ENCODE peak calls at places on chromosomes 1 and 21, in ten cellular contexts. One of them, this sample, is unnamed.

GRCh38 chr1:26318338-26319064 is 743 bp downstream of the CD52 start:
- DNase-seq in GM19239: no peak
- DNase-seq in endodermal cell: no peak
- DNase-seq in fibroblast of mammary gland: peak
- DNase-seq in MV-4-11: peak
- DNase-seq in GM04503: no peak
- DNase-seq in GM04504: no peak
- DNase-seq in CD4-positive, alpha-beta T cell: no peak
- DNase-seq in cerebellar cortex: no peak
- DNase-seq in heart right ventricle: no peak
- DNase-seq in this sample: no peak

GRCh38 chr21:31222142-31222541 is 121.9 kb downstream of the TIAM1 start:
- DNase-seq in GM19239: no peak
- DNase-seq in endodermal cell: no peak
- DNase-seq in fibroblast of mammary gland: peak
- DNase-seq in MV-4-11: no peak
- DNase-seq in GM04503: no peak
- DNase-seq in GM04504: no peak
- DNase-seq in CD4-positive, alpha-beta T cell: no peak
- DNase-seq in cerebellar cortex: no peak
- DNase-seq in heart right ventricle: no peak
- DNase-seq in this sample: no peak

GRCh38 chr1:6796095-6796494 is 10.8 kb downstream of the CAMTA1 start:
- DNase-seq in GM19239: no peak
- DNase-seq in endodermal cell: peak
- DNase-seq in fibroblast of mammary gland: no peak
- DNase-seq in MV-4-11: no peak
- DNase-seq in GM04503: no peak
- DNase-seq in GM04504: no peak
- DNase-seq in CD4-positive, alpha-beta T cell: no peak
- DNase-seq in cerebellar cortex: no peak
- DNase-seq in heart right ventricle: no peak
- DNase-seq in this sample: no peak

GRCh38 chr1:76949503-76949902 is 82.2 kb downstream of the ST6GALNAC5 start:
- DNase-seq in GM19239: no peak
- DNase-seq in endodermal cell: no peak
- DNase-seq in fibroblast of mammary gland: peak
- DNase-seq in MV-4-11: no peak
- DNase-seq in GM04503: no peak
- DNase-seq in GM04504: peak
- DNase-seq in CD4-positive, alpha-beta T cell: no peak
- DNase-seq in cerebellar cortex: no peak
- DNase-seq in heart right ventricle: no peak
- DNase-seq in this sample: no peak

GRCh38 chr21:42155045-42155855 is 63.7 kb upstream of the ABCG1 start:
- DNase-seq in GM19239: no peak
- DNase-seq in endodermal cell: peak
- DNase-seq in fibroblast of mammary gland: no peak
- DNase-seq in MV-4-11: no peak
- DNase-seq in GM04503: no peak
- DNase-seq in GM04504: no peak
- DNase-seq in CD4-positive, alpha-beta T cell: no peak
- DNase-seq in cerebellar cortex: no peak
- DNase-seq in heart right ventricle: no peak
- DNase-seq in this sample: no peak

GRCh38 chr1:223492044-223492443 is 98.8 kb downstream of the CCDC185 start:
- DNase-seq in GM19239: no peak
- DNase-seq in endodermal cell: no peak
- DNase-seq in fibroblast of mammary gland: no peak
- DNase-seq in MV-4-11: no peak
- DNase-seq in GM04503: no peak
- DNase-seq in GM04504: no peak
- DNase-seq in CD4-positive, alpha-beta T cell: no peak
- DNase-seq in cerebellar cortex: no peak
- DNase-seq in heart right ventricle: no peak
- DNase-seq in this sample: no peak

GRCh38 chr1:41751804-41752513 is 166.8 kb downstream of the HIVEP3 start:
- DNase-seq in GM19239: no peak
- DNase-seq in endodermal cell: no peak
- DNase-seq in fibroblast of mammary gland: peak
- DNase-seq in MV-4-11: peak
- DNase-seq in GM04503: no peak
- DNase-seq in GM04504: no peak
- DNase-seq in CD4-positive, alpha-beta T cell: no peak
- DNase-seq in cerebellar cortex: no peak
- DNase-seq in heart right ventricle: no peak
- DNase-seq in this sample: no peak

GRCh38 chr1:226691257-226691656 is 47.8 kb downstream of the ITPKB start:
- DNase-seq in GM19239: no peak
- DNase-seq in endodermal cell: no peak
- DNase-seq in fibroblast of mammary gland: no peak
- DNase-seq in MV-4-11: no peak
- DNase-seq in GM04503: no peak
- DNase-seq in GM04504: no peak
- DNase-seq in CD4-positive, alpha-beta T cell: peak
- DNase-seq in cerebellar cortex: no peak
- DNase-seq in heart right ventricle: no peak
- DNase-seq in this sample: no peak

GRCh38 chr1:97243973-97244560 is 522.5 kb downstream of the PTBP2 start:
- DNase-seq in GM19239: no peak
- DNase-seq in endodermal cell: no peak
- DNase-seq in fibroblast of mammary gland: peak
- DNase-seq in MV-4-11: peak
- DNase-seq in GM04503: no peak
- DNase-seq in GM04504: no peak
- DNase-seq in CD4-positive, alpha-beta T cell: no peak
- DNase-seq in cerebellar cortex: no peak
- DNase-seq in heart right ventricle: no peak
- DNase-seq in this sample: peak

GRCh38 chr1:29450591-29450990 is 214.3 kb downstream of the PTPRU start:
- DNase-seq in GM19239: no peak
- DNase-seq in endodermal cell: no peak
- DNase-seq in fibroblast of mammary gland: no peak
- DNase-seq in MV-4-11: no peak
- DNase-seq in GM04503: no peak
- DNase-seq in GM04504: no peak
- DNase-seq in CD4-positive, alpha-beta T cell: no peak
- DNase-seq in cerebellar cortex: no peak
- DNase-seq in heart right ventricle: no peak
- DNase-seq in this sample: no peak

GRCh38 chr1:211476200-211476849 is 15.6 kb downstream of the RD3 start:
- DNase-seq in GM19239: peak
- DNase-seq in endodermal cell: peak
- DNase-seq in fibroblast of mammary gland: peak
- DNase-seq in MV-4-11: peak
- DNase-seq in GM04503: no peak
- DNase-seq in GM04504: peak
- DNase-seq in CD4-positive, alpha-beta T cell: peak
- DNase-seq in cerebellar cortex: peak
- DNase-seq in heart right ventricle: peak
- DNase-seq in this sample: peak

GRCh38 chr21:46054447-46054846 is 43.5 kb upstream of the COL6A2 start:
- DNase-seq in GM19239: no peak
- DNase-seq in endodermal cell: no peak
- DNase-seq in fibroblast of mammary gland: peak
- DNase-seq in MV-4-11: no peak
- DNase-seq in GM04503: no peak
- DNase-seq in GM04504: no peak
- DNase-seq in CD4-positive, alpha-beta T cell: no peak
- DNase-seq in cerebellar cortex: no peak
- DNase-seq in heart right ventricle: no peak
- DNase-seq in this sample: no peak

GRCh38 chr1:28172690-28173150 is 3.8 kb downstream of the PTAFR start:
- DNase-seq in GM19239: no peak
- DNase-seq in endodermal cell: no peak
- DNase-seq in fibroblast of mammary gland: no peak
- DNase-seq in MV-4-11: peak
- DNase-seq in GM04503: no peak
- DNase-seq in GM04504: no peak
- DNase-seq in CD4-positive, alpha-beta T cell: no peak
- DNase-seq in cerebellar cortex: no peak
- DNase-seq in heart right ventricle: no peak
- DNase-seq in this sample: peak

GRCh38 chr1:39391741-39392679 is 99.4 kb upstream of the BMP8A start:
- DNase-seq in GM19239: no peak
- DNase-seq in endodermal cell: no peak
- DNase-seq in fibroblast of mammary gland: peak
- DNase-seq in MV-4-11: no peak
- DNase-seq in GM04503: peak
- DNase-seq in GM04504: peak
- DNase-seq in CD4-positive, alpha-beta T cell: no peak
- DNase-seq in cerebellar cortex: peak
- DNase-seq in heart right ventricle: no peak
- DNase-seq in this sample: no peak

GRCh38 chr1:9294910-9295636 is 2.4 kb downstream of the SPSB1 start:
- DNase-seq in GM19239: no peak
- DNase-seq in endodermal cell: no peak
- DNase-seq in fibroblast of mammary gland: peak
- DNase-seq in MV-4-11: peak
- DNase-seq in GM04503: peak
- DNase-seq in GM04504: peak
- DNase-seq in CD4-positive, alpha-beta T cell: no peak
- DNase-seq in cerebellar cortex: no peak
- DNase-seq in heart right ventricle: no peak
- DNase-seq in this sample: no peak

GRCh38 chr1:118842462-118843201 is 145.5 kb downstream of the TBX15 start:
- DNase-seq in GM19239: no peak
- DNase-seq in endodermal cell: peak
- DNase-seq in fibroblast of mammary gland: peak
- DNase-seq in MV-4-11: peak
- DNase-seq in GM04503: no peak
- DNase-seq in GM04504: no peak
- DNase-seq in CD4-positive, alpha-beta T cell: no peak
- DNase-seq in cerebellar cortex: no peak
- DNase-seq in heart right ventricle: no peak
- DNase-seq in this sample: no peak

GRCh38 chr1:205147191-205147590 is 25.4 kb upstream of the RBBP5 start:
- DNase-seq in GM19239: no peak
- DNase-seq in endodermal cell: no peak
- DNase-seq in fibroblast of mammary gland: peak
- DNase-seq in MV-4-11: no peak
- DNase-seq in GM04503: peak
- DNase-seq in GM04504: peak
- DNase-seq in CD4-positive, alpha-beta T cell: no peak
- DNase-seq in cerebellar cortex: no peak
- DNase-seq in heart right ventricle: no peak
- DNase-seq in this sample: no peak

GRCh38 chr21:38850277-38850951 is 44.7 kb downstream of the ETS2 start:
- DNase-seq in GM19239: no peak
- DNase-seq in endodermal cell: no peak
- DNase-seq in fibroblast of mammary gland: no peak
- DNase-seq in MV-4-11: no peak
- DNase-seq in GM04503: no peak
- DNase-seq in GM04504: no peak
- DNase-seq in CD4-positive, alpha-beta T cell: no peak
- DNase-seq in cerebellar cortex: no peak
- DNase-seq in heart right ventricle: no peak
- DNase-seq in this sample: no peak

GRCh38 chr1:52635321-52636089 is 2.5 kb downstream of the SHISAL2A start:
- DNase-seq in GM19239: no peak
- DNase-seq in endodermal cell: no peak
- DNase-seq in fibroblast of mammary gland: no peak
- DNase-seq in MV-4-11: no peak
- DNase-seq in GM04503: no peak
- DNase-seq in GM04504: no peak
- DNase-seq in CD4-positive, alpha-beta T cell: no peak
- DNase-seq in cerebellar cortex: no peak
- DNase-seq in heart right ventricle: no peak
- DNase-seq in this sample: peak

GRCh38 chr1:15220825-15221431 is 26.1 kb upstream of the FHAD1 start:
- DNase-seq in GM19239: no peak
- DNase-seq in endodermal cell: no peak
- DNase-seq in fibroblast of mammary gland: no peak
- DNase-seq in MV-4-11: no peak
- DNase-seq in GM04503: no peak
- DNase-seq in GM04504: no peak
- DNase-seq in CD4-positive, alpha-beta T cell: no peak
- DNase-seq in cerebellar cortex: no peak
- DNase-seq in heart right ventricle: no peak
- DNase-seq in this sample: no peak

GRCh38 chr1:226395753-226396152 is 12.1 kb downstream of the PARP1 start:
- DNase-seq in GM19239: no peak
- DNase-seq in endodermal cell: no peak
- DNase-seq in fibroblast of mammary gland: no peak
- DNase-seq in MV-4-11: no peak
- DNase-seq in GM04503: no peak
- DNase-seq in GM04504: no peak
- DNase-seq in CD4-positive, alpha-beta T cell: no peak
- DNase-seq in cerebellar cortex: no peak
- DNase-seq in heart right ventricle: no peak
- DNase-seq in this sample: no peak

GRCh38 chr1:9929431-9930385 is 13.5 kb downstream of the LZIC start:
- DNase-seq in GM19239: no peak
- DNase-seq in endodermal cell: peak
- DNase-seq in fibroblast of mammary gland: no peak
- DNase-seq in MV-4-11: no peak
- DNase-seq in GM04503: no peak
- DNase-seq in GM04504: no peak
- DNase-seq in CD4-positive, alpha-beta T cell: no peak
- DNase-seq in cerebellar cortex: no peak
- DNase-seq in heart right ventricle: no peak
- DNase-seq in this sample: no peak

GRCh38 chr1:228903573-228904122 is 168.4 kb downstream of the RHOU start:
- DNase-seq in GM19239: no peak
- DNase-seq in endodermal cell: peak
- DNase-seq in fibroblast of mammary gland: peak
- DNase-seq in MV-4-11: peak
- DNase-seq in GM04503: no peak
- DNase-seq in GM04504: no peak
- DNase-seq in CD4-positive, alpha-beta T cell: no peak
- DNase-seq in cerebellar cortex: no peak
- DNase-seq in heart right ventricle: no peak
- DNase-seq in this sample: no peak

GRCh38 chr1:114100148-114100547 is 53.5 kb downstream of the SYT6 start:
- DNase-seq in GM19239: no peak
- DNase-seq in endodermal cell: no peak
- DNase-seq in fibroblast of mammary gland: no peak
- DNase-seq in MV-4-11: no peak
- DNase-seq in GM04503: no peak
- DNase-seq in GM04504: no peak
- DNase-seq in CD4-positive, alpha-beta T cell: no peak
- DNase-seq in cerebellar cortex: peak
- DNase-seq in heart right ventricle: no peak
- DNase-seq in this sample: no peak

GRCh38 chr1:202283991-202284390 is 57.7 kb downstream of the UBE2T start:
- DNase-seq in GM19239: no peak
- DNase-seq in endodermal cell: no peak
- DNase-seq in fibroblast of mammary gland: peak
- DNase-seq in MV-4-11: no peak
- DNase-seq in GM04503: peak
- DNase-seq in GM04504: peak
- DNase-seq in CD4-positive, alpha-beta T cell: no peak
- DNase-seq in cerebellar cortex: no peak
- DNase-seq in heart right ventricle: no peak
- DNase-seq in this sample: no peak

GRCh38 chr1:200359610-200360163 is 50.1 kb downstream of the ZNF281 start:
- DNase-seq in GM19239: no peak
- DNase-seq in endodermal cell: peak
- DNase-seq in fibroblast of mammary gland: peak
- DNase-seq in MV-4-11: peak
- DNase-seq in GM04503: no peak
- DNase-seq in GM04504: no peak
- DNase-seq in CD4-positive, alpha-beta T cell: no peak
- DNase-seq in cerebellar cortex: no peak
- DNase-seq in heart right ventricle: no peak
- DNase-seq in this sample: peak